ENCODE peak calls at places on chromosomes 16 and 17, in eight cellular contexts. I is brain microvascular endothelial cell, F is endothelial cell of umbilical vein, R is body of pancreas, J is heart left ventricle, L is DND-41, S is ovary, G is K562. Z is an unnamed sample.

GRCh38 chr17:81641825-81642489 is 5.0 kb downstream of the TSPAN10 start:
- DNase-seq in I (peak; percentile 62), F (no peak), R (no peak), J (no peak), L (no peak), S (no peak), G (no peak), Z (no peak)

GRCh38 chr17:12024332-12024731 is 3.7 kb downstream of the MAP2K4 start:
- DNase-seq in I (no peak), F (no peak), R (no peak), J (no peak), L (no peak), S (no peak), G (no peak), Z (no peak)

GRCh38 chr16:73172621-73173312 is 124.8 kb upstream of the ZFHX3 start:
- DNase-seq in I (peak; percentile 76), F (peak; percentile 98), R (peak; percentile 84), J (peak; percentile 82), L (no peak), S (peak; percentile 80), G (peak; percentile 32), Z (no peak)

GRCh38 chr17:28511858-28512461 is 5.8 kb downstream of the FOXN1 start:
- DNase-seq in I (no peak), F (no peak), R (no peak), J (no peak), L (no peak), S (no peak), G (peak; percentile 39), Z (no peak)

GRCh38 chr16:2968368-2968737 is 795 bp upstream of the PAQR4 start:
- DNase-seq in I (no peak), F (no peak), R (no peak), J (no peak), L (no peak), S (no peak), G (no peak), Z (no peak)

GRCh38 chr17:53571342-53571741 is 251.4 kb upstream of the KIF2B start:
- DNase-seq in I (no peak), F (no peak), R (no peak), J (no peak), L (no peak), S (no peak), G (no peak), Z (no peak)

GRCh38 chr17:861364-861763 is 79.2 kb downstream of the MRM3 start:
- DNase-seq in I (no peak), F (no peak), R (no peak), J (no peak), L (no peak), S (no peak), G (no peak), Z (no peak)

GRCh38 chr16:74999683-75000480 is 1.1 kb downstream of the ZNRF1 start:
- DNase-seq in I (no peak), F (peak; percentile 52), R (peak; percentile 59), J (peak; percentile 66), L (peak; percentile 61), S (peak; percentile 62), G (peak; percentile 55), Z (peak; percentile 61)

GRCh38 chr16:3980311-3981111 is 100.0 kb upstream of the CREBBP start:
- DNase-seq in I (peak; percentile 24), F (no peak), R (no peak), J (no peak), L (no peak), S (peak; percentile 63), G (no peak), Z (no peak)

GRCh38 chr16:7378024-7378695 is 45.5 kb downstream of the RBFOX1 start:
- DNase-seq in I (no peak), F (no peak), R (no peak), J (no peak), L (no peak), S (no peak), G (no peak), Z (no peak)

GRCh38 chr16:79801550-79802090 is 201.1 kb upstream of the MAF start:
- DNase-seq in I (peak; percentile 13), F (no peak), R (no peak), J (no peak), L (no peak), S (no peak), G (no peak), Z (no peak)

DNA sequence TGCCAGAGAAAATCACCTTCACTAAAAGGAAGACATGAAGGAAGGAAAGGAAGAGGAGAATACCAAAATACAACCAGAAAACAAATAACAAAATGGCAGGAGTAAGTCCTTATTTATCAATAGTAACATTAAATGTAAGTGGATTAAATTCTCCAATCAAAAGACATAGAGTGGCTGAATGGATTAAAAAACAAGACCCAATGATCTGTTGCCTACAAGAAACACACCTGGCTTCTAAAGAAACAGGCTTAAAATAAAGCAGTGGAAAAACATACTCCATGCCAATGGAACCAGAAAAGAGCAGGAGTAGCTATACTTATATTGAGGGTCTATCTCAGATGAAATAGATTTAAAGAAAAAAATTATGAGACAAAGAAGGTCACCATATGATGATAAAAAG is 86.4 kb upstream of the METRNL start:
- DNase-seq in I (no peak), F (no peak), R (no peak), J (no peak), L (no peak), S (no peak), G (no peak), Z (no peak)
- TF ChIP-seq CTCF in I (no peak), F (no peak), R (no peak), J (no peak), L (no peak), S (no peak), G (no peak), Z (no peak)

GRCh38 chr16:13390093-13390985 is 488.9 kb downstream of the SHISA9 start:
- DNase-seq in I (no peak), F (no peak), R (no peak), J (no peak), L (no peak), S (no peak), G (no peak), Z (peak; percentile 74)
- H3K4me3 ChIP-seq in I (no peak overlapping the region), F (no peak overlapping the region), R (no peak overlapping the region), J (no peak overlapping the region), L (no peak overlapping the region), S (no peak overlapping the region), G (no peak overlapping the region), Z (no peak overlapping the region)

GRCh38 chr17:34153988-34154387 is 101.1 kb upstream of the CCL2 start:
- DNase-seq in I (no peak), F (no peak), R (no peak), J (no peak), L (no peak), S (no peak), G (no peak), Z (no peak)

GRCh38 chr17:34156741-34157589 is 98.1 kb upstream of the CCL2 start:
- DNase-seq in I (no peak), F (no peak), R (no peak), J (no peak), L (no peak), S (no peak), G (no peak), Z (no peak)

GRCh38 chr17:34155947-34156346 is 99.1 kb upstream of the CCL2 start:
- DNase-seq in I (no peak), F (no peak), R (no peak), J (no peak), L (no peak), S (no peak), G (no peak), Z (no peak)

GRCh38 chr17:34156401-34156740 is 98.7 kb upstream of the CCL2 start:
- DNase-seq in I (no peak), F (no peak), R (no peak), J (no peak), L (no peak), S (no peak), G (no peak), Z (no peak)

DNA sequence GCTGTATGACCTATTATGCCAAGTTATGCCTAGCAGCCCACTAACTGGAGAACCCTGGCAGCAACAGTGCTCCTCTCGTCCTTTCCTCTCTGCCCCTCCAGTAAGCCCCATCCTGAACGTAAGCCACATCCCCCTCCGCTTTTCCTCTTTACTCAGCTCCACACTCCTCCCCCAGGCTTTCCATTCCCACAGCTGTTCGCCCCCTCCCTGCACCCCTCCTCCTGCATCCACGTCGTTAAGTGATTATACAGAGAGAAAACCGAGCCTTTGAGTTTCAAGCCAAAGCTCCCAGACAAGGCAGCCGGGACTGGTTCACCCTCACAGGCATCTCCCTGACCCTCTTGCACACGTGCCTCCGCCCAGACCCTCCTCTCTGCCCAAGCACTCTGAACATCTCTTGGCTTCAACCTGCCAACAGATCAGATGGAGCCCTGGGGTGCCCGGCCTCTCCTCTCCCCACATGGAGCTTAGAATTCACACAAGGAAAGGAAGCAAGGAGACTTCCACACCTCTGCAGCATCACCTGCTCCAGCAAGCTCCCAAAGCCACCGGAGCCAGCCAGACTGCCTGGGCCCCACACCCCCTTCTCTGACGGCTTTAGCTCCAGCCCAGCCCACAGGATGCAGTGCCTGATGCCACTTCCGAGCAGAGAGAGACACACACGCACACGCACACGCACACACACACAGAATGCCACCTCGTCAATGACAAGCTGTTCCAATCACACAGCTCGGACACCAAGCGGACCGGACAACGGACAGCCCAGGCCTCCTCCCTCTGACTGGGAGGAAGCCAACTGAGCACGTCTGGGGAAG is 100.0 kb upstream of the CCL2 start:
- DNase-seq in I (no peak), F (no peak), R (no peak), J (no peak), L (peak; percentile 52), S (no peak), G (no peak), Z (no peak)
- H3K27me3 ChIP-seq in I (no peaks in the 10 kb centered on the region), F (peaks cover 29% of the 10 kb centered on the region), R (no peaks in the 10 kb centered on the region), J (peaks cover 32% of the 10 kb centered on the region), L (peaks cover 13% of the 10 kb centered on the region), S (no peaks in the 10 kb centered on the region), G (peaks cover 27% of the 10 kb centered on the region), Z (peaks cover 7% of the 10 kb centered on the region)

DNA sequence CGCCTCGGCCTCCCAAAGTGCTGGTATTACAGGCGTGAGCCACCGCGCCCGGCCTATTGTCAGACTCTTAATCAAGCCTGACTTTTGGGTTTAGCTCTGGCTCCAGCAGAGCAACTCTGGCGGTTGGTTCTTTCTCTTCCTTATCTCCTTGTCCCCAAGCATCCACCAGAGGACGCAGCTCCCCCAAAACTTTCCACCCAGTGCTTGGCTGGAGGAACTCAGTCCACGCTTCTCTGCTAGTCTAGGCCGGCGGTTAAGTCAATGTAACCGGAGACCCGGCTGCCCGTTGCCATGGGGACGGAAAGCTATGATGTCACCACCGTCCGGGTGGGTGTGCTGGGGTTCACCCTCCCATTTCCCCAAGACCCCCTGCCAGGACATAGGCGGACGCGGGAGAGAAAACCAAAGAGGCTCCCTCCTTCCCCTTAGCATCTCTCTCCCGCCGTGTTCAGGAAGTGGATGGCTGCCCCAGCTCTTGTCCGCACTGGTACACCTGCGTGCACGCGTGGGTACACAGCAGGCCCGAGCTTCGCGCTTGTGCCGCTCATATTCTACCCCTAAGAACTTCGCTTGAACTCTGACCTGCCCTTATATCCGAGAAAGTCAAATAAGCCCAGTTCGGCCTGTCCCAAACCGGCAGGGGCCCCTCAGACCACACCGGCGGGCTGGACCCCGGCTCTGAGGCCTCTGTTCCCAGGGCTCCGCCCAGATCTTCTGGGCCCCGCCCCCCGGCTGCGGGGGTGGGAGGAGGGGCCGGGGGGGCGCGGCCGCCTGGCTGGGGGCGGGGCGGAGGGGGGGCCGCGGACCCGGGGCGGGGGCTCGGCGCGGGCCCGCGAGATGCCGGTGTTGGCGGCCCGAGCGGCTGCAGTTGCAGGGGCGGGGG is at the start of gene RND2:
- DNase-seq in I (peak; percentile 96), F (peak; percentile 93), R (peak; percentile 85), J (peak; percentile 88), L (peak; percentile 84), S (peak; percentile 94), G (peak; percentile 97), Z (peak; percentile 73)
- TF ChIP-seq CTCF in I (peak; percentile 86), F (peak; percentile 82), R (peak; percentile 33), J (peak; percentile 65), L (peak; percentile 76), S (peak; percentile 91), G (peak; percentile 89), Z (peak; percentile 78)

Z was measured in GM06990.